ENCODE peak calls at places on chromosomes 6 and 20, in five cellular contexts. One of them, this sample, is unnamed.
A peak's percentile ranks its signal among the peaks of the same experiment; 100 is the strongest.

GRCh38 chr6:37608587-37608986 is 89.1 kb downstream of the MDGA1 start:
- DNase-seq in lower lobe of right lung: no peak
- DNase-seq in CD8-positive, alpha-beta T cell: no peak
- DNase-seq in adrenal gland: no peak
- DNase-seq in CD8-positive, alpha-beta memory T cell: no peak
- DNase-seq in this sample: no peak

GRCh38 chr6:73774311-73774766 is 78.3 kb downstream of the CD109 start:
- DNase-seq in lower lobe of right lung: no peak
- DNase-seq in CD8-positive, alpha-beta T cell: no peak
- DNase-seq in adrenal gland: peak; percentile 58
- DNase-seq in CD8-positive, alpha-beta memory T cell: no peak
- DNase-seq in this sample: no peak

GRCh38 chr20:44945261-44945660 is 14.9 kb downstream of the TOMM34 start:
- DNase-seq in lower lobe of right lung: no peak
- DNase-seq in CD8-positive, alpha-beta T cell: no peak
- DNase-seq in adrenal gland: peak; percentile 67
- DNase-seq in CD8-positive, alpha-beta memory T cell: no peak
- DNase-seq in this sample: no peak

GRCh38 chr20:23019403-23019802 is 15.7 kb upstream of the SSTR4 start:
- DNase-seq in lower lobe of right lung: no peak
- DNase-seq in CD8-positive, alpha-beta T cell: no peak
- DNase-seq in adrenal gland: no peak
- DNase-seq in CD8-positive, alpha-beta memory T cell: no peak
- DNase-seq in this sample: no peak

GRCh38 chr6:36757206-36757605 is 59.6 kb downstream of the RAB44 start:
- DNase-seq in lower lobe of right lung: no peak
- DNase-seq in CD8-positive, alpha-beta T cell: no peak
- DNase-seq in adrenal gland: no peak
- DNase-seq in CD8-positive, alpha-beta memory T cell: peak; percentile 31
- DNase-seq in this sample: peak; percentile 58

GRCh38 chr20:46406986-46407670 is 713 bp upstream of the ELMO2 start:
- DNase-seq in lower lobe of right lung: peak; percentile 82
- DNase-seq in CD8-positive, alpha-beta T cell: peak; percentile 85
- DNase-seq in adrenal gland: peak; percentile 73
- DNase-seq in CD8-positive, alpha-beta memory T cell: peak; percentile 65
- DNase-seq in this sample: no peak

GRCh38 chr6:29631860-29632731 is 887 bp downstream of the GABBR1 start:
- DNase-seq in lower lobe of right lung: peak; percentile 63
- DNase-seq in CD8-positive, alpha-beta T cell: peak; percentile 67
- DNase-seq in adrenal gland: peak; percentile 46
- DNase-seq in CD8-positive, alpha-beta memory T cell: peak; percentile 52
- DNase-seq in this sample: no peak

GRCh38 chr6:113731528-113731927 is 125.6 kb upstream of the MARCKS start:
- DNase-seq in lower lobe of right lung: no peak
- DNase-seq in CD8-positive, alpha-beta T cell: no peak
- DNase-seq in adrenal gland: no peak
- DNase-seq in CD8-positive, alpha-beta memory T cell: no peak
- DNase-seq in this sample: no peak

GRCh38 chr6:37717836-37718251 is 20.2 kb upstream of the MDGA1 start:
- DNase-seq in lower lobe of right lung: no peak
- DNase-seq in CD8-positive, alpha-beta T cell: no peak
- DNase-seq in adrenal gland: no peak
- DNase-seq in CD8-positive, alpha-beta memory T cell: no peak
- DNase-seq in this sample: no peak

GRCh38 chr6:107627928-107628327 is 138.0 kb downstream of the SOBP start:
- DNase-seq in lower lobe of right lung: no peak
- DNase-seq in CD8-positive, alpha-beta T cell: no peak
- DNase-seq in adrenal gland: no peak
- DNase-seq in CD8-positive, alpha-beta memory T cell: no peak
- DNase-seq in this sample: no peak

GRCh38 chr6:166567107-166567506 is 19.4 kb downstream of the RAMACL start:
- DNase-seq in lower lobe of right lung: no peak
- DNase-seq in CD8-positive, alpha-beta T cell: no peak
- DNase-seq in adrenal gland: no peak
- DNase-seq in CD8-positive, alpha-beta memory T cell: no peak
- DNase-seq in this sample: no peak

GRCh38 chr6:158290659-158291058 is 21.6 kb upstream of the TULP4 start:
- DNase-seq in lower lobe of right lung: no peak
- DNase-seq in CD8-positive, alpha-beta T cell: peak; percentile 70
- DNase-seq in adrenal gland: no peak
- DNase-seq in CD8-positive, alpha-beta memory T cell: peak; percentile 24
- DNase-seq in this sample: peak; percentile 35

GRCh38 chr6:44642870-44643522 is 255.5 kb downstream of the CDC5L start:
- DNase-seq in lower lobe of right lung: no peak
- DNase-seq in CD8-positive, alpha-beta T cell: no peak
- DNase-seq in adrenal gland: no peak
- DNase-seq in CD8-positive, alpha-beta memory T cell: no peak
- DNase-seq in this sample: no peak

GRCh38 chr6:39889229-39889628 is 45.0 kb downstream of the MOCS1 start:
- DNase-seq in lower lobe of right lung: no peak
- DNase-seq in CD8-positive, alpha-beta T cell: no peak
- DNase-seq in adrenal gland: no peak
- DNase-seq in CD8-positive, alpha-beta memory T cell: no peak
- DNase-seq in this sample: no peak

GRCh38 chr6:26183581-26184408 is 96.6 kb downstream of the HFE start:
- DNase-seq in lower lobe of right lung: peak; percentile 72
- DNase-seq in CD8-positive, alpha-beta T cell: peak; percentile 57
- DNase-seq in adrenal gland: peak; percentile 87
- DNase-seq in CD8-positive, alpha-beta memory T cell: peak; percentile 31
- DNase-seq in this sample: no peak

GRCh38 chr20:54476336-54476928 is 1.0 kb downstream of the DOK5 start:
- DNase-seq in lower lobe of right lung: no peak
- DNase-seq in CD8-positive, alpha-beta T cell: no peak
- DNase-seq in adrenal gland: no peak
- DNase-seq in CD8-positive, alpha-beta memory T cell: no peak
- DNase-seq in this sample: no peak

GRCh38 chr20:54475334-54476287 is at the start of gene DOK5:
- DNase-seq in lower lobe of right lung: peak; percentile 42
- DNase-seq in CD8-positive, alpha-beta T cell: no peak
- DNase-seq in adrenal gland: no peak
- DNase-seq in CD8-positive, alpha-beta memory T cell: no peak
- DNase-seq in this sample: no peak

GRCh38 chr20:54479138-54479906 is 3.9 kb downstream of the DOK5 start:
- DNase-seq in lower lobe of right lung: no peak
- DNase-seq in CD8-positive, alpha-beta T cell: no peak
- DNase-seq in adrenal gland: no peak
- DNase-seq in CD8-positive, alpha-beta memory T cell: no peak
- DNase-seq in this sample: no peak

GRCh38 chr20:54477134-54477533 is 1.7 kb downstream of the DOK5 start:
- DNase-seq in lower lobe of right lung: no peak
- DNase-seq in CD8-positive, alpha-beta T cell: no peak
- DNase-seq in adrenal gland: no peak
- DNase-seq in CD8-positive, alpha-beta memory T cell: no peak
- DNase-seq in this sample: no peak

GRCh38 chr20:54477556-54477955 is 2.2 kb downstream of the DOK5 start:
- DNase-seq in lower lobe of right lung: no peak
- DNase-seq in CD8-positive, alpha-beta T cell: no peak
- DNase-seq in adrenal gland: no peak
- DNase-seq in CD8-positive, alpha-beta memory T cell: no peak
- DNase-seq in this sample: no peak
- H3K4me3 ChIP-seq in lower lobe of right lung: no peak overlapping the region
- H3K4me3 ChIP-seq in CD8-positive, alpha-beta T cell: no peak overlapping the region
- H3K4me3 ChIP-seq in adrenal gland: no peak overlapping the region
- H3K4me3 ChIP-seq in CD8-positive, alpha-beta memory T cell: no peak overlapping the region
- H3K4me3 ChIP-seq in this sample: no peak overlapping the region

GRCh38 chr6:55175078-55175777 is 913 bp downstream of the HCRTR2 start:
- DNase-seq in lower lobe of right lung: no peak
- DNase-seq in CD8-positive, alpha-beta T cell: no peak
- DNase-seq in adrenal gland: no peak
- DNase-seq in CD8-positive, alpha-beta memory T cell: no peak
- DNase-seq in this sample: no peak
- H3K4me3 ChIP-seq in lower lobe of right lung: no peak overlapping the region
- H3K4me3 ChIP-seq in CD8-positive, alpha-beta T cell: no peak overlapping the region
- H3K4me3 ChIP-seq in adrenal gland: no peak overlapping the region
- H3K4me3 ChIP-seq in CD8-positive, alpha-beta memory T cell: no peak overlapping the region
- H3K4me3 ChIP-seq in this sample: no peak overlapping the region

GRCh38 chr6:149990109-149990671 is 26.4 kb downstream of the ULBP1 start:
- DNase-seq in lower lobe of right lung: no peak
- DNase-seq in CD8-positive, alpha-beta T cell: no peak
- DNase-seq in adrenal gland: no peak
- DNase-seq in CD8-positive, alpha-beta memory T cell: no peak
- DNase-seq in this sample: no peak
- H3K4me3 ChIP-seq in lower lobe of right lung: peak overlapping the region; percentile 41
- H3K4me3 ChIP-seq in CD8-positive, alpha-beta T cell: peak overlapping the region; percentile 57
- H3K4me3 ChIP-seq in adrenal gland: peak overlapping the region; percentile 27
- H3K4me3 ChIP-seq in CD8-positive, alpha-beta memory T cell: peak overlapping the region; percentile 49
- H3K4me3 ChIP-seq in this sample: peak overlapping the region; percentile 66

GRCh38 chr6:144331610-144332009 is 46.5 kb downstream of the UTRN start:
- DNase-seq in lower lobe of right lung: no peak
- DNase-seq in CD8-positive, alpha-beta T cell: no peak
- DNase-seq in adrenal gland: no peak
- DNase-seq in CD8-positive, alpha-beta memory T cell: no peak
- DNase-seq in this sample: no peak
- H3K4me3 ChIP-seq in lower lobe of right lung: peak overlapping the region; percentile 39
- H3K4me3 ChIP-seq in CD8-positive, alpha-beta T cell: no peak overlapping the region
- H3K4me3 ChIP-seq in adrenal gland: no peak overlapping the region
- H3K4me3 ChIP-seq in CD8-positive, alpha-beta memory T cell: no peak overlapping the region
- H3K4me3 ChIP-seq in this sample: no peak overlapping the region

DNA sequence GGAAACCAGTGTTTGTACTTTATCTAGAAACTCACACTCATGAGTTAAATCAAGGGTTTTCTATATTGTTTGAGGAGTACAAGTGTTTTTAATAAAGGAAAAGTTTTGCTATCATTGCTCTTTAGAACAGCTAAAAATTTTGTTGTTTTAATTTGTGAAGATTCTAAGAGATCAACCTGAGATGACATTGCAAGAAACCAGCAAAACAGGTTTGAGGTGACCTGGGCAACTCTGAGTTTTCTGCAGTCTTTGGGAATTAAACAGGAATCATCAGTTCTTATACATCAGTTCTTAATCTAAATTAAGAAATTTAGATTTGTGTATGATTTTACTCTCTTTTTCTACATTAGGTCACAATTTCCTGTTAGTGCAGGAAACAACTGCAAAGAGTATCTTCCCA is 114.5 kb downstream of the JAG1 start:
- DNase-seq in lower lobe of right lung: no peak
- DNase-seq in CD8-positive, alpha-beta T cell: no peak
- DNase-seq in adrenal gland: no peak
- DNase-seq in CD8-positive, alpha-beta memory T cell: no peak
- DNase-seq in this sample: no peak
- H3K4me3 ChIP-seq in lower lobe of right lung: no peak overlapping the region
- H3K4me3 ChIP-seq in CD8-positive, alpha-beta T cell: no peak overlapping the region
- H3K4me3 ChIP-seq in adrenal gland: no peak overlapping the region
- H3K4me3 ChIP-seq in CD8-positive, alpha-beta memory T cell: no peak overlapping the region
- H3K4me3 ChIP-seq in this sample: no peak overlapping the region

DNA sequence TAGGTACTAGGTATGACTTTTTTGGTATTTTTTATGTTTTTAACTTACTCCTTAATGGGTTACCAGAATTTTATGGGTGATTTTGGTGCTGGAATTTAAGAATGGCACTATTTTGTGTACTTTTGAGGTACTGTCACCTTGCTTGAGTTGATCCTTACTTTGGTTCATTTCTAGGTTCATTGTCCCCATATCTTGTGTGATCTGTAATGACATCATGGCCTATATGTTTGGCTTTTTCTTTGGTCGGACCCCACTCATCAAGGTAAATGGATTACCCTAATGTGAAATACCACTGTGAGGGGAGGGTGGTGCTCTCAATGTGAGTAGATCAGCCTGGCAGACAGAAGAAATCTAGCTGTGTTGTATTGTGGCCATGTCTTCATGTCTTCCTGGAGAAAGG is 57.9 kb downstream of the CDS2 start:
- DNase-seq in lower lobe of right lung: no peak
- DNase-seq in CD8-positive, alpha-beta T cell: no peak
- DNase-seq in adrenal gland: no peak
- DNase-seq in CD8-positive, alpha-beta memory T cell: no peak
- DNase-seq in this sample: no peak
- H3K4me3 ChIP-seq in lower lobe of right lung: no peak overlapping the region
- H3K4me3 ChIP-seq in CD8-positive, alpha-beta T cell: no peak overlapping the region
- H3K4me3 ChIP-seq in adrenal gland: no peak overlapping the region
- H3K4me3 ChIP-seq in CD8-positive, alpha-beta memory T cell: no peak overlapping the region
- H3K4me3 ChIP-seq in this sample: no peak overlapping the region